ENCODE peak calls at places on chromosomes 4 and X, in six cellular contexts. V is K562, M is GM12878, L is H1, S is SK-N-SH, C is HepG2. B is an unnamed sample.

GRCh38 chr4:37246891-37247290 is 2.3 kb downstream of the NWD2 start:
- DNase-seq in V (no peak), M (no peak), L (no peak), S (no peak), C (no peak), B (no peak)

GRCh38 chr4:147916351-147916750 is 184.5 kb downstream of the ARHGAP10 start:
- DNase-seq in V (no peak), M (no peak), L (no peak), S (no peak), C (no peak), B (no peak)

GRCh38 chr4:174314770-174315169 is 31.1 kb downstream of the CEP44 start:
- DNase-seq in V (peak), M (no peak), L (no peak), S (no peak), C (no peak), B (no peak)

GRCh38 chrX:39550795-39551361 is 546.9 kb downstream of the BCOR start:
- DNase-seq in V (peak), M (no peak), L (no peak), S (no peak), C (no peak), B (no peak)

GRCh38 chr4:106502106-106502699 is 133.6 kb upstream of the GIMD1 start:
- DNase-seq in V (peak), M (no peak), L (peak), S (peak), C (peak), B (peak)

GRCh38 chr4:53755656-53756055 is 164.4 kb upstream of the LNX1 start:
- DNase-seq in V (no peak), M (no peak), L (no peak), S (no peak), C (no peak), B (no peak)

GRCh38 chrX:23783569-23784486 is 855 bp downstream of the SAT1 start:
- DNase-seq in V (no peak), M (no peak), L (no peak), S (no peak), C (no peak), B (no peak)

GRCh38 chr4:24013666-24014422 is 124.0 kb upstream of the PPARGC1A start:
- DNase-seq in V (no peak), M (no peak), L (no peak), S (no peak), C (no peak), B (no peak)

GRCh38 chrX:108347800-108348199 is 90.4 kb downstream of the COL4A6 start:
- DNase-seq in V (no peak), M (no peak), L (peak), S (no peak), C (no peak), B (no peak)

GRCh38 chr4:109729563-109730293 is at the start of gene PLA2G12A:
- DNase-seq in V (peak), M (peak), L (peak), S (peak), C (peak), B (peak)

GRCh38 chrX:143648705-143649104 is 12.8 kb upstream of the SLITRK4 start:
- DNase-seq in V (no peak), M (no peak), L (no peak), S (no peak), C (no peak), B (no peak)

GRCh38 chrX:40570346-40571093 is 10.2 kb upstream of the ATP6AP2 start:
- DNase-seq in V (no peak), M (peak), L (no peak), S (no peak), C (no peak), B (peak)

GRCh38 chr4:122803788-122804208 is 22.8 kb upstream of the FGF2 start:
- DNase-seq in V (peak), M (no peak), L (no peak), S (no peak), C (no peak), B (no peak)

GRCh38 chr4:80321776-80322175 is 13.8 kb upstream of the CFAP299 start:
- DNase-seq in V (no peak), M (no peak), L (no peak), S (no peak), C (no peak), B (no peak)

GRCh38 chr4:41471672-41472071 is 66.3 kb upstream of the LIMCH1 start:
- DNase-seq in V (no peak), M (no peak), L (no peak), S (no peak), C (no peak), B (no peak)

GRCh38 chr4:75599647-75600046 is 30.7 kb downstream of the CDKL2 start:
- DNase-seq in V (no peak), M (no peak), L (no peak), S (no peak), C (no peak), B (no peak)

GRCh38 chrX:10884246-10884645 is 226.9 kb upstream of the HCCS start:
- DNase-seq in V (no peak), M (no peak), L (no peak), S (no peak), C (no peak), B (no peak)

GRCh38 chr4:7172946-7173345 is 19.4 kb upstream of the SORCS2 start:
- DNase-seq in V (no peak), M (no peak), L (no peak), S (no peak), C (no peak), B (no peak)

GRCh38 chrX:120115438-120115963 is at the start of gene RHOXF1:
- DNase-seq in V (no peak), M (no peak), L (no peak), S (no peak), C (no peak), B (no peak)

GRCh38 chr4:141469392-141469791 is 167.0 kb upstream of the IL15 start:
- DNase-seq in V (no peak), M (no peak), L (no peak), S (no peak), C (no peak), B (no peak)

GRCh38 chrX:72554448-72555140 is 18.0 kb downstream of the HDAC8 start:
- DNase-seq in V (no peak), M (no peak), L (peak), S (no peak), C (no peak), B (no peak)

GRCh38 chrX:45788941-45789348 is 588.3 kb upstream of the DIPK2B start:
- DNase-seq in V (no peak), M (no peak), L (no peak), S (no peak), C (no peak), B (no peak)

GRCh38 chr4:164700471-164700870 is 53.5 kb upstream of the SMIM31 start:
- DNase-seq in V (no peak), M (no peak), L (peak), S (peak), C (peak), B (no peak)

GRCh38 chr4:128191115-128191897 is 96.3 kb downstream of the PGRMC2 start:
- DNase-seq in V (peak), M (peak), L (peak), S (peak), C (peak), B (peak)

GRCh38 chr4:141654098-141654497 is 17.7 kb downstream of the IL15 start:
- DNase-seq in V (no peak), M (no peak), L (peak), S (no peak), C (no peak), B (no peak)

GRCh38 chr4:6751611-6752485 is 30.7 kb upstream of the KIAA0232 start:
- DNase-seq in V (no peak), M (no peak), L (no peak), S (no peak), C (no peak), B (no peak)

DNA sequence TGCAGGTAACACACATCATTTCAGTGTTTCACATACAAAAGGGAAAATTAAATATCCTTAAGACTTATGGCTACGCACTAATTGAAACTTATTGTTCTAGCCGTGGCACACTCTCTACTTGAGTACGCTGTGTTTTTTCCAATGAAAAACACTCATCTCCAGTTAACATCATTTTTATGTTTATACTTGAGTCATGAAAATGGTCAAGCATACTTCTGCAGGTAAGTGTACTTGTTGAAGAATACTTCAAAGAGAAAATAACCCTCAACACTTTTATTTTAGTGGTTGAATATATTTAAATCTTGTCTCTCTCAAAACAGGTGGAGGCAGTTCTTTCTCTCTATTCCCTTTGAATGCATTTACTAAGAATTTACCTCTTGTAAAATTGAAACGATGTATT is 538.7 kb upstream of the PCDH7 start:
- DNase-seq in V (no peak), M (no peak), L (no peak), S (no peak), C (no peak), B (no peak)
- TF ChIP-seq POLR2AphosphoS5 in V (no peak), M (no peak), L (no peak), S (no peak), C (no peak), B (no peak)

GRCh38 chr4:149980941-149981340 is 97.3 kb upstream of the DCLK2 start:
- DNase-seq in V (peak), M (no peak), L (peak), S (peak), C (peak), B (no peak)
- TF ChIP-seq GABPA in V (no peak), M (no peak), L (no peak), S (no peak), C (no peak), B (no peak)

GRCh38 chr4:26197018-26197779 is 123.6 kb upstream of the RBPJ start:
- DNase-seq in V (no peak), M (peak), L (no peak), S (no peak), C (no peak), B (no peak)
- TF ChIP-seq POLR2AphosphoS5 in V (no peak), M (no peak), L (no peak), S (peak), C (no peak), B (no peak)

GRCh38 chr4:3268395-3269104 is 19.6 kb downstream of the MSANTD1 start:
- DNase-seq in V (no peak), M (no peak), L (peak), S (peak), C (no peak), B (no peak)

GRCh38 chr4:3270141-3270611 is 21.2 kb downstream of the MSANTD1 start:
- DNase-seq in V (no peak), M (no peak), L (peak), S (peak), C (no peak), B (no peak)

GRCh38 chr4:3269105-3269927 is 20.4 kb downstream of the MSANTD1 start:
- DNase-seq in V (no peak), M (no peak), L (peak), S (peak), C (no peak), B (no peak)

GRCh38 chr4:3267576-3268394 is 18.8 kb downstream of the MSANTD1 start:
- DNase-seq in V (no peak), M (no peak), L (peak), S (no peak), C (no peak), B (no peak)

DNA sequence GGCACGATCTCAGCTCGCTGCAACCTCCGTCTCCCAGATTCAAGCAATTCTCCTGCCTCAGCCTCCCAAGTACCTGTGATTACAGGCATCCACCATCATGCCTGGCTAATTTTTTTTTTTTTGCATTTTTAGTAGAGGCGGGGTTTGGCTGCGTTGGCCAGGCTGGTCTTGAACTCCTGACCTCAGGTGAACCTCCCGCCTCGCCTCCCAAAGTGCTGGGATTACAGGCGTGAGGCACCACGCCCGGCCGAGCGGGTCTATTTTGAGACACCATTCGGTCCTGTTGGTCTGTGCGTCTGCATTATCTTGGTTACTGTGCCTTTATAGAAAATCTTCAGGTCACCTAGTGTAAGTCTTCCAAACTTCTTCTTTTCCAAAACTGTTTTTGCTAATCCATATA is 21.7 kb upstream of the RGS12 start:
- DNase-seq in V (no peak), M (no peak), L (no peak), S (no peak), C (no peak), B (no peak)
- TF ChIP-seq GABPA in V (no peak), M (no peak), L (no peak), S (no peak), C (no peak), B (no peak)

GRCh38 chrX:154369453-154370299 is 4.8 kb downstream of the FLNA start:
- DNase-seq in V (peak), M (peak), L (peak), S (peak), C (peak), B (peak)

GRCh38 chrX:154370300-154370881 is 4.0 kb downstream of the FLNA start:
- DNase-seq in V (peak), M (no peak), L (no peak), S (peak), C (no peak), B (peak)

GRCh38 chrX:154367474-154368308 is 6.7 kb downstream of the FLNA start:
- DNase-seq in V (no peak), M (no peak), L (no peak), S (no peak), C (no peak), B (no peak)

GRCh38 chrX:154366666-154367055 is 7.8 kb downstream of the FLNA start:
- DNase-seq in V (no peak), M (no peak), L (no peak), S (no peak), C (no peak), B (no peak)

GRCh38 chrX:154368630-154369452 is 5.6 kb downstream of the FLNA start:
- DNase-seq in V (peak), M (peak), L (no peak), S (no peak), C (peak), B (peak)
- TF ChIP-seq POLR2AphosphoS5 in V (peak), M (peak), L (peak), S (peak), C (no peak), B (peak)

DNA sequence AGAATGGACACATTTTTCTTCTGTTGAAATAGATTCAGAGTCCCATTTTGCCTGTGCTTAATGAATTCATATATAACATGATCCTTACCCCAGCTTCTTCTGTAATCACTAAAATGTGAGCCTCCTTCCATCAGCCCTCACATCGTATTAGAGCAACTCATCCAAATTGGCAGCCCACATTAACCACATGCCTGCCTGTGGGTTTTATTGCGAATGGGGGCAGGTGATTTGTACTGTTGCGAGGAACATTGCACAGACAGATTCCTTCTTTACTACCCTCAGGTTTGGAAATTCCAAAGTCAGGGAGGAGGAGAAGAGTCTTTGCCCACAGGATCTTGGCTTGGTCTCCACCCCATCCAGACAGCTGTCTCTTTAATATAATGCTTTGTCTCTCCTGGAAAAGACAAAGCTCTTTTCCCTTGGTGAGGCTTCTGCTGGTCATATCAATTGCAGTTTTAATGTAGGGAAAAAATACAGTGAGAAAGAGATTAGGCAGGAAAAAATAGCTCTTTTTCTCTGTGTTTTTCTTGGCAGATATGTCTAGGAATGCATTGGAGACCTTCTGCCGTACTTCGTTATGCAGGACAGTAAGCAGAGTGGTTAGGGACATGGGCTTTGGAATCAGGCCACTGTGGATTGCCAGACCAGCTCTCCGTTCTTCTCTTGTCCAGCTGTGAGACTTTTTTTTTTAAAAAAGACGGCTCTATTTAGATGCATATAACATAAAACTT is 371.2 kb downstream of the AFF2 start:
- DNase-seq in V (no peak), M (no peak), L (no peak), S (no peak), C (no peak), B (no peak)
- TF ChIP-seq GABPA in V (no peak), M (no peak), L (no peak), S (no peak), C (no peak), B (no peak)

GRCh38 chrX:130120746-130121504 is 10.6 kb upstream of the ELF4 start:
- DNase-seq in V (peak), M (no peak), L (peak), S (peak), C (peak), B (no peak)
- TF ChIP-seq POLR2AphosphoS5 in V (peak), M (no peak), L (no peak), S (no peak), C (no peak), B (no peak)

DNA sequence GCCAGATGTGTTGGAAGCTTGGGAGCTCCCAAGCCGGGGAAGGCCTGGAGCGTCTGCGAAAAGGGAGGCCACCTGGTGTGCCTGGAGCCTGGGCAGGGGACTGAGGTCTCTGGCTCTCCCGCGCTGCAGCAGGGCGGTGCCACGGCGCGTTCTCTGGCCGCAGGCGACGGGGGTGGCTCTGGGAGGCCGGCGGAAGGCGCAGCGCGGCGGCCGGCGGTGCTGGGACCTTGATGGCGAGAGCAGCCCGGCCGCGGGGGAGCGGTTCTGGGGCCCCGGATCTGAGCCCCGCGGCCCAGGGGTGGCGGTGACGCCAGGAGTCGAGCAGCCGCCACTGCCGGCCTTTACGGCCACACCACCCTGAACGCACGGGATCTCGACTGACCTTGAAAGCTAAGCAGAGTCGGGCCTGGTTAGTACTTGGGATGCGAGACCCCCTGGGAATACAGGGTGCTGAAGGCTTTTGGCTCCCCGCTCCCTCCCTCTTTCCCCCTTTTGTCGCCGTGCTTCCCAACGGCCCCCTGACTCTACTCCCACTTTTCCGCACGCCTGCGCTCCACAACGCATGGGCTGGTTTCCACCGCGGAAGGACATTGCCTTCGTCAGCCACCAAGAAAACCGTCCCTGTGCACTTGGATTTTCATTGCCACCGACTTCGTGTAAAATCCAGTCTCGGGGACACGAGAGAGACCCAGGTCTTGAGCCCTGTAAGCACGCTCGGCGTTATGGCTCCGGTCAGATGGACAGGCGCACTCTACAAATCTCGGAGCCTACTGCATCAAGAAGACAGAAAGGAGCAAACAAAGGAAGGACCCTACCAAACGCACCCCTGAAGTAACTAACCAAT is 9.5 kb downstream of the FRG2 start:
- DNase-seq in V (no peak), M (no peak), L (peak), S (peak), C (no peak), B (no peak)
- TF ChIP-seq GABPA in V (no peak), M (no peak), L (peak), S (no peak), C (no peak), B (no peak)